ENCODE peak calls at places on chromosomes 1 and 21, in six cellular contexts. S is sciatic nerve, O is SK-MEL-5, C is NCI-H1436 treated with DMSO at 0.1 percent for 48 hours, V is AG08396, H is A673. U is an unnamed sample.

GRCh38 chr1:203326830-203327683 is 21.7 kb downstream of the BTG2 start:
- DNase-seq in S (peak), O (peak), C (peak), V (peak), H (peak), U (peak)

GRCh38 chr1:75542818-75543570 is 67.9 kb downstream of the SLC44A5 start:
- DNase-seq in S (no peak), O (no peak), C (no peak), V (no peak), H (peak), U (no peak)

GRCh38 chr1:230157409-230158390 is 90.7 kb downstream of the GALNT2 start:
- DNase-seq in S (no peak), O (no peak), C (no peak), V (no peak), H (no peak), U (no peak)

GRCh38 chr1:114756949-114757454 is 782 bp downstream of the CSDE1 start:
- DNase-seq in S (no peak), O (peak), C (no peak), V (peak), H (peak), U (no peak)

GRCh38 chr1:32816676-32817158 is 441 bp downstream of the YARS1 start:
- DNase-seq in S (no peak), O (peak), C (no peak), V (peak), H (peak), U (no peak)

GRCh38 chr1:240602189-240602588 is 9.8 kb downstream of the GREM2 start:
- DNase-seq in S (no peak), O (no peak), C (no peak), V (no peak), H (no peak), U (no peak)

GRCh38 chr1:246769306-246769705 is 45.1 kb downstream of the SCCPDH start:
- DNase-seq in S (no peak), O (no peak), C (no peak), V (peak), H (no peak), U (no peak)

GRCh38 chr1:40316595-40317393 is at the start of gene COL9A2:
- DNase-seq in S (no peak), O (no peak), C (no peak), V (peak), H (peak), U (no peak)

GRCh38 chr1:63703661-63704060 is 70.2 kb upstream of the ROR1 start:
- DNase-seq in S (no peak), O (no peak), C (no peak), V (no peak), H (peak), U (no peak)

GRCh38 chr1:208201241-208201640 is 42.9 kb downstream of the PLXNA2 start:
- DNase-seq in S (no peak), O (no peak), C (no peak), V (peak), H (peak), U (no peak)

GRCh38 chr1:17586172-17586963 is 46.9 kb downstream of the ARHGEF10L start:
- DNase-seq in S (no peak), O (peak), C (no peak), V (peak), H (no peak), U (no peak)

GRCh38 chr1:187336769-187337168 is 508.0 kb downstream of the PLA2G4A start:
- DNase-seq in S (no peak), O (no peak), C (no peak), V (no peak), H (no peak), U (no peak)

GRCh38 chr1:93438716-93439115 is 9.2 kb upstream of the FNBP1L start:
- DNase-seq in S (no peak), O (no peak), C (no peak), V (no peak), H (no peak), U (no peak)

GRCh38 chr1:6108937-6109636 is 63.4 kb downstream of the KCNAB2 start:
- DNase-seq in S (no peak), O (peak), C (no peak), V (peak), H (peak), U (no peak)

GRCh38 chr1:155175927-155176371 is 2.3 kb downstream of the TRIM46 start:
- DNase-seq in S (peak), O (peak), C (no peak), V (peak), H (peak), U (no peak)

GRCh38 chr1:116537439-116537838 is 33.4 kb downstream of the CD58 start:
- DNase-seq in S (no peak), O (peak), C (no peak), V (no peak), H (peak), U (peak)

GRCh38 chr1:7705908-7706216 is 65.2 kb upstream of the VAMP3 start:
- DNase-seq in S (no peak), O (no peak), C (no peak), V (no peak), H (no peak), U (no peak)

GRCh38 chr1:73913025-73913424 is 285.0 kb downstream of the LRRIQ3 start:
- DNase-seq in S (no peak), O (no peak), C (no peak), V (no peak), H (no peak), U (no peak)

GRCh38 chr1:182446033-182446669 is 3.8 kb upstream of the RGSL1 start:
- DNase-seq in S (no peak), O (peak), C (peak), V (peak), H (peak), U (no peak)

GRCh38 chr1:228316589-228317387 is 89.8 kb downstream of the TRIM11 start:
- DNase-seq in S (no peak), O (no peak), C (no peak), V (no peak), H (no peak), U (peak)

GRCh38 chr1:215767761-215768160 is 200.7 kb downstream of the KCTD3 start:
- DNase-seq in S (no peak), O (no peak), C (no peak), V (no peak), H (no peak), U (no peak)

GRCh38 chr1:207856276-207857023 is 54.5 kb downstream of the CD34 start:
- DNase-seq in S (no peak), O (no peak), C (no peak), V (no peak), H (no peak), U (no peak)

GRCh38 chr1:209491031-209491430 is 92.5 kb upstream of the CAMK1G start:
- DNase-seq in S (no peak), O (no peak), C (no peak), V (no peak), H (no peak), U (no peak)

GRCh38 chr1:117068580-117068979 is 8.5 kb downstream of the TTF2 start:
- DNase-seq in S (no peak), O (peak), C (no peak), V (no peak), H (no peak), U (no peak)

GRCh38 chr21:46194374-46195334 is 10.4 kb upstream of the SPATC1L start:
- DNase-seq in S (peak), O (no peak), C (no peak), V (no peak), H (no peak), U (peak)

GRCh38 chr1:94974224-94974623 is 47.3 kb upstream of the CNN3 start:
- DNase-seq in S (no peak), O (no peak), C (no peak), V (no peak), H (no peak), U (no peak)

GRCh38 chr1:192565946-192566345 is 9.6 kb upstream of the RGS1 start:
- DNase-seq in S (no peak), O (no peak), C (no peak), V (no peak), H (no peak), U (no peak)

GRCh38 chr1:3074800-3075199 is 5.8 kb downstream of the PRDM16 start:
- DNase-seq in S (no peak), O (no peak), C (no peak), V (no peak), H (no peak), U (no peak)

GRCh38 chr1:229254910-229255541 is 15.9 kb upstream of the RAB4A start:
- DNase-seq in S (no peak), O (peak), C (no peak), V (no peak), H (peak), U (no peak)

GRCh38 chr1:6185635-6186382 is 5.7 kb upstream of the CHD5 start:
- DNase-seq in S (no peak), O (peak), C (no peak), V (peak), H (peak), U (no peak)

GRCh38 chr1:195141294-195141693 is 1466.9 kb downstream of the KCNT2 start:
- DNase-seq in S (no peak), O (no peak), C (no peak), V (no peak), H (no peak), U (no peak)

GRCh38 chr1:52651904-52652303 is 18.9 kb downstream of the SHISAL2A start:
- DNase-seq in S (no peak), O (peak), C (no peak), V (no peak), H (no peak), U (no peak)

GRCh38 chr1:24385160-24385939 is 28.2 kb downstream of the STPG1 start:
- DNase-seq in S (no peak), O (peak), C (no peak), V (no peak), H (peak), U (no peak)

GRCh38 chr1:153612755-153613331 is at the start of gene S100A16:
- DNase-seq in S (peak), O (no peak), C (no peak), V (peak), H (no peak), U (peak)

GRCh38 chr1:228282329-228283042 is 74.6 kb downstream of the OBSCN start:
- DNase-seq in S (peak), O (no peak), C (no peak), V (peak), H (no peak), U (peak)

GRCh38 chr21:45509566-45510465 is 32.4 kb downstream of the SLC19A1 start:
- DNase-seq in S (peak), O (no peak), C (no peak), V (no peak), H (no peak), U (peak)

GRCh38 chr1:61270761-61271411 is 188.5 kb downstream of the NFIA start:
- DNase-seq in S (no peak), O (no peak), C (no peak), V (no peak), H (no peak), U (no peak)

U was measured in RWPE2.